ENCODE peak calls at places on chromosome 4, in four cellular contexts. F is GM23248, C is T-helper 1 cell, J is KG1. W is an unnamed sample.

GRCh38 chr4:134027931-134028330 is 173.7 kb downstream of the PABPC4L start:
- DNase-seq in F (peak; percentile 49), C (no peak), J (no peak), W (no peak)

GRCh38 chr4:78922207-78922606 is 17.0 kb downstream of the PAQR3 start:
- DNase-seq in F (peak; percentile 70), C (no peak), J (no peak), W (no peak)

GRCh38 chr4:125664091-125664767 is 349.5 kb downstream of the FAT4 start:
- DNase-seq in F (no peak), C (no peak), J (no peak), W (no peak)

GRCh38 chr4:137393043-137393442 is 139.3 kb downstream of the PCDH18 start:
- DNase-seq in F (no peak), C (no peak), J (no peak), W (no peak)

GRCh38 chr4:37446016-37446415 is 201.5 kb downstream of the NWD2 start:
- DNase-seq in F (no peak), C (no peak), J (no peak), W (no peak)

GRCh38 chr4:128241425-128241913 is 46.1 kb downstream of the PGRMC2 start:
- DNase-seq in F (peak; percentile 93), C (no peak), J (no peak), W (no peak)

GRCh38 chr4:112201915-112202505 is 29.6 kb upstream of the AP1AR start:
- DNase-seq in F (no peak), C (no peak), J (no peak), W (no peak)

GRCh38 chr4:54073481-54073880 is 9.1 kb upstream of the CHIC2 start:
- DNase-seq in F (peak; percentile 59), C (no peak), J (no peak), W (no peak)

GRCh38 chr4:70746179-70746839 is 24.5 kb downstream of the RUFY3 start:
- DNase-seq in F (peak; percentile 64), C (no peak), J (no peak), W (no peak)

GRCh38 chr4:10509733-10510132 is 52.5 kb upstream of the ZNF518B start:
- DNase-seq in F (no peak), C (no peak), J (no peak), W (no peak)

GRCh38 chr4:106365613-106366012 is 3.0 kb downstream of the GIMD1 start:
- DNase-seq in F (peak; percentile 97), C (no peak), J (no peak), W (no peak)

GRCh38 chr4:1842993-1843448 is 12.9 kb downstream of the LETM1 start:
- DNase-seq in F (peak; percentile 95), C (no peak), J (no peak), W (no peak)

GRCh38 chr4:115723621-115724020 is 610.2 kb upstream of the NDST4 start:
- DNase-seq in F (no peak), C (no peak), J (no peak), W (no peak)

GRCh38 chr4:20591571-20592455 is 108.4 kb upstream of the PACRGL start:
- DNase-seq in F (no peak), C (no peak), J (no peak), W (no peak)

GRCh38 chr4:54063224-54063623 is 1.2 kb downstream of the CHIC2 start:
- DNase-seq in F (peak; percentile 81), C (no peak), J (no peak), W (no peak)

GRCh38 chr4:37245391-37245954 is 930 bp downstream of the NWD2 start:
- DNase-seq in F (no peak), C (no peak), J (no peak), W (no peak)

GRCh38 chr4:123397276-123398150 is 918 bp downstream of the SPRY1 start:
- DNase-seq in F (peak; percentile 62), C (peak; percentile 20), J (no peak), W (peak; percentile 64)

GRCh38 chr4:101287332-101287731 is 60.0 kb downstream of the PPP3CA start:
- DNase-seq in F (no peak), C (no peak), J (no peak), W (no peak)

GRCh38 chr4:153384160-153384559 is 39.7 kb downstream of the MND1 start:
- DNase-seq in F (no peak), C (no peak), J (no peak), W (no peak)